ENCODE peak calls at places on chromosomes 16 and 17, in seven cellular contexts. O is activated B cell treated with CpG ODN at 0.5 μM for 24 hours, W is H1, E is tibial nerve, C is AG10803, B is fibroblast of lung, L is PC-9. N is an unnamed sample.
A peak's percentile ranks its signal among the peaks of the same experiment; 100 is the strongest.

GRCh38 chr17:80569936-80570335 is 25.3 kb downstream of the RPTOR start:
- DNase-seq in B (no peak), E (no peak), C (no peak), W (no peak), O (no peak), L (no peak), N (no peak)

GRCh38 chr16:51556694-51557327 is 405.7 kb upstream of the SALL1 start:
- DNase-seq in B (peak; percentile 97), E (peak; percentile 39), L (no peak), O (no peak), W (no peak), C (peak; percentile 87), N (no peak)

GRCh38 chr17:75817571-75817970 is 26.6 kb downstream of the UNC13D start:
- DNase-seq in E (no peak), L (no peak), W (no peak), O (no peak), C (no peak), B (no peak), N (no peak)

GRCh38 chr17:15890279-15890892 is 54.5 kb upstream of the ADORA2B start:
- DNase-seq in C (no peak), E (no peak), O (no peak), W (no peak), L (no peak), B (no peak), N (no peak)

GRCh38 chr16:28829747-28830146 is 6.9 kb downstream of the ATXN2L start:
- DNase-seq in L (no peak), B (no peak), E (no peak), C (no peak), W (no peak), O (no peak), N (no peak)

GRCh38 chr16:57038151-57038550 is 48.8 kb downstream of the NLRC5 start:
- DNase-seq in O (no peak), B (peak; percentile 30), E (no peak), C (peak; percentile 65), L (no peak), W (no peak), N (no peak)

GRCh38 chr16:7086842-7087616 is 245.6 kb upstream of the RBFOX1 start:
- DNase-seq in C (no peak), B (no peak), W (peak; percentile 76), L (no peak), E (no peak), O (no peak), N (peak; percentile 21)

GRCh38 chr17:64354824-64355535 is 35.7 kb downstream of the PECAM1 start:
- DNase-seq in C (peak; percentile 58), E (no peak), B (peak; percentile 91), O (no peak), L (no peak), W (no peak), N (no peak)

GRCh38 chr17:17412331-17412730 is 64.5 kb upstream of the MED9 start:
- DNase-seq in C (peak; percentile 85), W (no peak), E (no peak), L (peak; percentile 20), B (no peak), O (no peak), N (no peak)

GRCh38 chr17:49843774-49844350 is 4.0 kb downstream of the TAC4 start:
- DNase-seq in B (no peak), C (no peak), E (no peak), W (no peak), L (no peak), O (no peak), N (no peak)

GRCh38 chr17:35709874-35710273 is 21.6 kb upstream of the RASL10B start:
- DNase-seq in L (no peak), C (peak; percentile 79), O (no peak), E (no peak), W (no peak), B (peak; percentile 87), N (no peak)

GRCh38 chr16:12318661-12319463 is 342.3 kb downstream of the SNX29 start:
- DNase-seq in B (no peak), L (no peak), O (no peak), E (no peak), W (no peak), C (peak; percentile 10), N (no peak)

GRCh38 chr17:9389116-9389515 is 186.5 kb downstream of the STX8 start:
- DNase-seq in L (peak; percentile 39), O (no peak), B (peak; percentile 56), W (no peak), E (no peak), C (peak; percentile 94), N (no peak)

GRCh38 chr17:7774037-7774659 is 56.6 kb downstream of the DNAH2 start:
- DNase-seq in B (peak; percentile 83), W (no peak), L (peak; percentile 59), O (no peak), C (peak; percentile 43), E (no peak), N (no peak)

GRCh38 chr17:75552847-75553552 is 27.5 kb downstream of the LLGL2 start:
- DNase-seq in E (no peak), B (no peak), W (no peak), O (no peak), L (no peak), C (no peak), N (no peak)

GRCh38 chr16:19540241-19540970 is 15.1 kb upstream of the VPS35L start:
- DNase-seq in L (no peak), B (no peak), E (no peak), C (no peak), O (no peak), W (no peak), N (no peak)

GRCh38 chr16:28258571-28258970 is 33.8 kb upstream of the SBK1 start:
- DNase-seq in O (no peak), C (peak; percentile 9), W (no peak), E (no peak), B (no peak), L (peak; percentile 25), N (no peak)

GRCh38 chr16:24906901-24907300 is 61.1 kb downstream of the SLC5A11 start:
- DNase-seq in B (no peak), W (no peak), L (no peak), E (no peak), O (no peak), C (no peak), N (no peak)

GRCh38 chr17:73020110-73020509 is 72.4 kb downstream of the SLC39A11 start:
- DNase-seq in C (no peak), E (no peak), O (no peak), B (no peak), W (no peak), L (no peak), N (no peak)

GRCh38 chr17:1050996-1051925 is 54.3 kb downstream of the TIMM22 start:
- DNase-seq in L (no peak), C (no peak), E (no peak), W (no peak), O (no peak), B (no peak), N (no peak)

GRCh38 chr16:56601325-56601724 is 7.1 kb upstream of the MT2A start:
- DNase-seq in E (no peak), B (no peak), O (no peak), C (no peak), L (no peak), W (no peak), N (no peak)

GRCh38 chr16:10583269-10583668 is 2.9 kb upstream of the EMP2 start:
- DNase-seq in E (no peak), L (no peak), O (no peak), W (no peak), C (no peak), B (no peak), N (no peak)

GRCh38 chr16:53600076-53600475 is 97.1 kb upstream of the AKTIP start:
- DNase-seq in O (no peak), W (no peak), C (peak; percentile 94), E (no peak), B (no peak), L (no peak), N (no peak)

GRCh38 chr17:60323754-60324153 is 68.2 kb downstream of the USP32 start:
- DNase-seq in C (no peak), E (no peak), O (no peak), L (no peak), B (no peak), W (no peak), N (no peak)

GRCh38 chr17:20226814-20227482 is 217.8 kb downstream of the SPECC1 start:
- DNase-seq in C (peak; percentile 84), E (peak; percentile 80), L (peak; percentile 76), B (peak; percentile 83), O (peak; percentile 29), W (peak; percentile 74), N (peak; percentile 58)

GRCh38 chr17:20225162-20226115 is 216.3 kb downstream of the SPECC1 start:
- DNase-seq in C (no peak), L (no peak), E (no peak), B (peak; percentile 9), O (no peak), W (no peak), N (no peak)

GRCh38 chr17:20224379-20224778 is 215.2 kb downstream of the SPECC1 start:
- DNase-seq in C (no peak), O (no peak), L (no peak), W (no peak), B (no peak), E (no peak), N (no peak)

GRCh38 chr17:20228410-20228809 is 219.3 kb downstream of the SPECC1 start:
- DNase-seq in E (no peak), O (no peak), L (no peak), W (no peak), C (no peak), B (no peak), N (no peak)

GRCh38 chr17:20223808-20224328 is 214.7 kb downstream of the SPECC1 start:
- DNase-seq in B (no peak), E (no peak), L (no peak), O (no peak), C (no peak), W (no peak), N (no peak)
- TF ChIP-seq CTCF in B (no peak), E (no peak), L (no peak), O (no peak), C (peak; percentile 9), W (peak; percentile 9), N (no peak)

GRCh38 chr17:33288954-33289353 is 4.1 kb downstream of the ASIC2 start:
- DNase-seq in L (no peak), C (no peak), B (no peak), E (no peak), W (no peak), O (no peak), N (no peak)
- TF ChIP-seq CTCF in L (no peak), C (no peak), B (no peak), E (no peak), W (peak; percentile 65), O (no peak), N (peak; percentile 36)

GRCh38 chr17:79393358-79394038 is 217.4 kb downstream of the RBFOX3 start:
- DNase-seq in L (peak; percentile 74), O (peak; percentile 81), C (peak; percentile 45), B (peak; percentile 50), E (peak; percentile 87), W (peak; percentile 57), N (peak; percentile 92)
- TF ChIP-seq CTCF in L (peak; percentile 79), O (peak; percentile 88), C (peak; percentile 89), B (peak; percentile 83), E (peak; percentile 89), W (peak; percentile 98), N (peak; percentile 93)

DNA sequence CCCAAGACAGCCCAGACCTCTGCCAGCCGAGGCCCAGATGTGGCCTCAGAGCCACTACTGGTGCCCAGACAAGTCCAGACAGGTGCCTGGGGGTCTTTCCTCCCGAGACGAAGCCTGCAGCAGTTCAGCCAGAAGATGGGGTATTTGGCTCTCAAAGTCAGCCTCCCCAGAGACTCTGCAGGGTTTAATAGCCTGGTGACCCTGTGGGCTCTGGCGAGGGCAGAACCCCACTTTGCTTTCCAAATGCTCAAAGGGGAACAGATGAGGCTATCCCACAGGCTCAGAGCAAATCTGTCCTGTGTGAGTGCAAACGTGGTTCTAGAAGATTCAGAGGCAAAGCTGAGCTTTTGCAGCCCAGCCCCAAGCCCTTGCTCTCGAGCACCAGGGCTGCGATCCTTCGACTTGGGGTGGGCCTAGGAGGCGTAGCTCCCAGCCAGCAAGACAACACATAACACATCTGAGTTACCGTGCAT is 236.0 kb downstream of the MRTFB start:
- DNase-seq in O (no peak), B (no peak), L (no peak), W (no peak), C (no peak), E (no peak), N (no peak)
- TF ChIP-seq CTCF in O (no peak), B (no peak), L (no peak), W (no peak), C (no peak), E (no peak), N (no peak)

N was measured in progenitor cell of endocrine pancreas.